ENCODE peak calls at places on chromosome 20, in nine cellular contexts. Q is body of pancreas; O is tibial nerve; W is IMR-90; M is naive thymus-derived CD4-positive, alpha-beta T cell; V is GM23338; D is kidney; T is heart right ventricle; E is fibroblast of lung. H is an unnamed sample.

GRCh38 chr20:46701556-46701955 is 7.9 kb upstream of the SLC2A10 start:
- DNase-seq in O (no peak), V (no peak), W (no peak), T (no peak), M (no peak), Q (no peak), D (no peak), E (no peak), H (no peak)

GRCh38 chr20:19275630-19276071 is 63.2 kb downstream of the SLC24A3 start:
- DNase-seq in T (peak; percentile 52), Q (peak; percentile 42), O (peak; percentile 72), W (no peak), V (no peak), M (no peak), E (no peak), D (peak; percentile 91), H (no peak)

GRCh38 chr20:12095224-12095623 is 177.5 kb downstream of the BTBD3 start:
- DNase-seq in Q (no peak), T (no peak), E (no peak), V (no peak), D (no peak), W (no peak), O (no peak), M (no peak), H (no peak)

GRCh38 chr20:62117658-62118057 is 4.6 kb upstream of the LSM14B start:
- DNase-seq in O (no peak), W (no peak), V (no peak), E (no peak), T (peak; percentile 51), D (peak; percentile 84), M (peak; percentile 85), Q (no peak), H (no peak)

GRCh38 chr20:16551601-16552419 is 21.4 kb downstream of the KIF16B start:
- DNase-seq in E (no peak), Q (no peak), M (no peak), V (no peak), T (no peak), O (no peak), W (peak; percentile 13), D (no peak), H (no peak)

GRCh38 chr20:63733579-63734081 is 2.8 kb upstream of the LIME1 start:
- DNase-seq in Q (no peak), M (no peak), W (no peak), E (no peak), O (no peak), V (no peak), D (no peak), T (no peak), H (no peak)

GRCh38 chr20:51902933-51903332 is 100.6 kb upstream of the SALL4 start:
- DNase-seq in D (no peak), V (no peak), M (no peak), T (no peak), E (no peak), O (no peak), Q (no peak), W (no peak), H (no peak)

GRCh38 chr20:19289451-19289850 is 77.0 kb downstream of the SLC24A3 start:
- DNase-seq in V (no peak), W (no peak), E (no peak), Q (no peak), D (no peak), O (no peak), T (no peak), M (no peak), H (no peak)

GRCh38 chr20:53890434-53891305 is 179.7 kb downstream of the BCAS1 start:
- DNase-seq in V (no peak), T (no peak), W (no peak), D (no peak), O (no peak), E (no peak), Q (no peak), M (no peak), H (no peak)

GRCh38 chr20:52102126-52102525 is 89.5 kb downstream of the ZFP64 start:
- DNase-seq in D (no peak), V (no peak), Q (no peak), T (no peak), M (no peak), O (no peak), E (no peak), W (no peak), H (no peak)

GRCh38 chr20:42886046-42886445 is 303.7 kb downstream of the PTPRT start:
- DNase-seq in Q (no peak), T (no peak), E (no peak), D (no peak), M (no peak), V (no peak), W (no peak), O (no peak), H (no peak)

GRCh38 chr20:41047279-41047974 is 18.8 kb downstream of the TOP1 start:
- DNase-seq in W (no peak), O (no peak), V (peak; percentile 53), D (no peak), E (no peak), M (no peak), T (no peak), Q (no peak), H (no peak)

GRCh38 chr20:57237006-57237953 is 29.2 kb downstream of the BMP7 start:
- DNase-seq in W (no peak), V (no peak), M (no peak), O (no peak), E (peak; percentile 50), Q (no peak), T (no peak), D (no peak), H (no peak)

GRCh38 chr20:36506253-36506652 is 35.1 kb upstream of the MYL9 start:
- DNase-seq in W (no peak), Q (no peak), V (peak; percentile 45), T (no peak), D (no peak), O (no peak), M (peak; percentile 30), E (no peak), H (no peak)

GRCh38 chr20:62929051-62929538 is 2.8 kb upstream of the DIDO1 start:
- DNase-seq in D (peak; percentile 89), Q (peak; percentile 66), O (peak; percentile 43), E (peak; percentile 38), T (peak; percentile 81), V (peak; percentile 96), W (peak; percentile 58), M (no peak), H (no peak)

GRCh38 chr20:20551409-20551808 is 161.0 kb downstream of the RALGAPA2 start:
- DNase-seq in V (no peak), O (no peak), W (no peak), E (no peak), D (no peak), T (no peak), M (no peak), Q (no peak), H (no peak)

DNA sequence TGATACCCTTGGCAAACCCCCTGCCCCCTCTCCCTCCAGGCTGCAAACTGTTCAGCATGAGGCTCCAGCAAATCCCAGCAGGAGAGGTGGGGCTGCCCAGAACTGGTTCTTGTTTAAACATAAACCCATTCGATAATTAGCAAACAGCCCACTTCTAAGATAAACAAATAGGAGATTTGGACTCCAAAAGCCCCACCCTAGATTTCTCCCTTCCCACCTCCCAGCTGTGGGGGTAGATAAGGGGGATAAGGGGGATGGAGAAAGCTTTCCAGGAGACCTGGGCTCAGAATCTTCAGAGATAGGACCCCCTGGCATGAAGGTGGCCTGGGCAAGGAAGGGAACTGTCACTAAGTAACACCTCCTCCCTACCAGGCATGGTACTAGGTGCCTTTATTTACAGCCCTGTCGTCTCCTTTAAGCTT is 4.8 kb downstream of the SDC4 start:
- DNase-seq in W (no peak), M (no peak), V (no peak), D (peak; percentile 87), E (no peak), Q (peak; percentile 78), O (no peak), T (no peak), H (no peak)
- H3K27ac ChIP-seq in W (peak overlapping the region; percentile 92), M (no peak overlapping the region), V (peak overlapping the region; percentile 96), D (peak overlapping the region; percentile 96), E (peak overlapping the region; percentile 83), Q (peak overlapping the region; percentile 91), O (peak overlapping the region; percentile 96), T (peak overlapping the region; percentile 92), H (peak overlapping the region; percentile 97)

GRCh38 chr20:536426-537012 is 7.1 kb downstream of the CSNK2A1 start:
- DNase-seq in W (no peak), V (no peak), Q (no peak), O (no peak), T (no peak), M (no peak), D (no peak), E (no peak), H (no peak)
- H3K27ac ChIP-seq in W (no peak overlapping the region), V (no peak overlapping the region), Q (peak overlapping the region; percentile 63), O (no peak overlapping the region), T (no peak overlapping the region), M (no peak overlapping the region), D (peak overlapping the region; percentile 48), E (no peak overlapping the region), H (peak overlapping the region; percentile 59)

GRCh38 chr20:3162080-3162611 is 2.5 kb upstream of the FASTKD5 start:
- DNase-seq in V (peak; percentile 49), Q (peak; percentile 51), E (no peak), M (no peak), T (no peak), D (peak; percentile 87), W (no peak), O (no peak), H (no peak)

GRCh38 chr20:3163099-3164042 is 3.7 kb upstream of the FASTKD5 start:
- DNase-seq in E (no peak), W (no peak), O (no peak), M (no peak), Q (peak; percentile 1), D (no peak), V (no peak), T (no peak), H (no peak)

GRCh38 chr20:3158968-3159431 is 665 bp downstream of the FASTKD5 start:
- DNase-seq in O (no peak), D (no peak), E (peak; percentile 42), Q (peak; percentile 6), M (no peak), T (no peak), V (peak; percentile 52), W (peak; percentile 25), H (no peak)

GRCh38 chr20:3160418-3160817 is 753 bp upstream of the FASTKD5 start:
- DNase-seq in T (no peak), O (no peak), Q (no peak), E (no peak), D (no peak), M (no peak), V (no peak), W (no peak), H (no peak)

GRCh38 chr20:3161316-3162079 is 1.8 kb upstream of the FASTKD5 start:
- DNase-seq in E (no peak), M (no peak), T (no peak), O (no peak), Q (peak; percentile 6), D (no peak), W (no peak), V (peak; percentile 66), H (no peak)
- H3K27ac ChIP-seq in E (no peak overlapping the region), M (no peak overlapping the region), T (no peak overlapping the region), O (no peak overlapping the region), Q (peak overlapping the region; percentile 42), D (peak overlapping the region; percentile 75), W (no peak overlapping the region), V (peak overlapping the region; percentile 50), H (no peak overlapping the region)

DNA sequence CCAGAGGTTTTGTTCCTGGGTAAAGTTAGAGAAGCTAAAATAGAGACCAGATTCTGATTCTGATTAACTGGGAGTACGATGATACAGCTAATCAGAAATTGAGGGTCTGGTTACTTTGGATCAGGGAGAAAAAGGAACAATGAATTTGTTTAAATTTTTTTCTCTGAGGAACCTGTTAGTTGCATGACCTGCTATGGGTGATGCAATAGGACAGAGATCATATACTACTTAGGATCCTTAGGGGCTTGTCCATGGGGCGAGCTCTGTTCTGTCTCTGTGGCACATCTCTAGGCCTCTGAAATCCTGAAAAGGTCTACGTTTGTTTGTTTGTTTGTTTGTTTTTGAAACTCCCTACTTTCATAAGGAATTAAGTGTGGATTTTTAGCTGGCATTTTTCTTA is 166.1 kb upstream of the LAMP5 start:
- DNase-seq in M (no peak), D (no peak), E (no peak), T (no peak), O (no peak), Q (no peak), W (no peak), V (no peak), H (no peak)
- H3K27ac ChIP-seq in M (no peak overlapping the region), D (no peak overlapping the region), E (no peak overlapping the region), T (no peak overlapping the region), O (no peak overlapping the region), Q (no peak overlapping the region), W (no peak overlapping the region), V (no peak overlapping the region), H (no peak overlapping the region)

H was measured in epithelial cell of prostate.